ENCODE peak calls at places on chromosomes 16 and 17, in six cellular contexts. V, B, Q, K, T and U are unnamed samples.

GRCh38 chr17:67542219-67543114 is 165.4 kb downstream of the PITPNC1 start:
- DNase-seq in V (no peak), B (no peak), Q (no peak), K (no peak), T (no peak), U (no peak)

GRCh38 chr17:77286641-77287431 is 146.1 kb downstream of the SEC14L1 start:
- DNase-seq in V (no peak), B (no peak), Q (peak), K (peak), T (peak), U (peak)

GRCh38 chr17:17732892-17733670 is 51.8 kb downstream of the RAI1 start:
- DNase-seq in V (no peak), B (no peak), Q (peak), K (peak), T (peak), U (no peak)

GRCh38 chr17:71023631-71024030 is 854.3 kb downstream of the KCNJ2 start:
- DNase-seq in V (no peak), B (no peak), Q (no peak), K (peak), T (peak), U (no peak)

GRCh38 chr17:17667947-17668346 is 13.3 kb upstream of the RAI1 start:
- DNase-seq in V (no peak), B (no peak), Q (no peak), K (no peak), T (no peak), U (no peak)

GRCh38 chr16:14509675-14510132 is 120.4 kb downstream of the PARN start:
- DNase-seq in V (no peak), B (no peak), Q (no peak), K (peak), T (no peak), U (no peak)

GRCh38 chr16:3876160-3876559 is 4.4 kb downstream of the CREBBP start:
- DNase-seq in V (no peak), B (no peak), Q (no peak), K (no peak), T (no peak), U (no peak)

GRCh38 chr17:83057793-83058477 is 21.5 kb upstream of the METRNL start:
- DNase-seq in V (no peak), B (peak), Q (no peak), K (no peak), T (no peak), U (no peak)

GRCh38 chr16:58021661-58022551 is 3.6 kb upstream of the MMP15 start:
- DNase-seq in V (no peak), B (no peak), Q (peak), K (peak), T (peak), U (no peak)

GRCh38 chr17:3763777-3764170 is 37.2 kb downstream of the ITGAE start:
- DNase-seq in V (no peak), B (no peak), Q (no peak), K (no peak), T (no peak), U (no peak)

GRCh38 chr17:49488612-49489011 is 6.5 kb upstream of the NGFR start:
- DNase-seq in V (no peak), B (no peak), Q (no peak), K (no peak), T (no peak), U (no peak)

GRCh38 chr16:22945361-22945760 is 131.4 kb downstream of the HS3ST2 start:
- DNase-seq in V (no peak), B (no peak), Q (peak), K (peak), T (no peak), U (no peak)

GRCh38 chr16:26161461-26162180 is 469.9 kb downstream of the HS3ST4 start:
- DNase-seq in V (no peak), B (no peak), Q (no peak), K (no peak), T (no peak), U (no peak)

GRCh38 chr17:336110-337021 is 16.2 kb downstream of the RPH3AL start:
- DNase-seq in V (no peak), B (peak), Q (no peak), K (peak), T (no peak), U (peak)

GRCh38 chr17:21282231-21282630 is 2.3 kb upstream of the MAP2K3 start:
- DNase-seq in V (no peak), B (no peak), Q (peak), K (peak), T (peak), U (peak)

GRCh38 chr16:68264128-68265077 is at the start of gene SLC7A6:
- DNase-seq in V (peak), B (peak), Q (peak), K (peak), T (peak), U (no peak)

DNA sequence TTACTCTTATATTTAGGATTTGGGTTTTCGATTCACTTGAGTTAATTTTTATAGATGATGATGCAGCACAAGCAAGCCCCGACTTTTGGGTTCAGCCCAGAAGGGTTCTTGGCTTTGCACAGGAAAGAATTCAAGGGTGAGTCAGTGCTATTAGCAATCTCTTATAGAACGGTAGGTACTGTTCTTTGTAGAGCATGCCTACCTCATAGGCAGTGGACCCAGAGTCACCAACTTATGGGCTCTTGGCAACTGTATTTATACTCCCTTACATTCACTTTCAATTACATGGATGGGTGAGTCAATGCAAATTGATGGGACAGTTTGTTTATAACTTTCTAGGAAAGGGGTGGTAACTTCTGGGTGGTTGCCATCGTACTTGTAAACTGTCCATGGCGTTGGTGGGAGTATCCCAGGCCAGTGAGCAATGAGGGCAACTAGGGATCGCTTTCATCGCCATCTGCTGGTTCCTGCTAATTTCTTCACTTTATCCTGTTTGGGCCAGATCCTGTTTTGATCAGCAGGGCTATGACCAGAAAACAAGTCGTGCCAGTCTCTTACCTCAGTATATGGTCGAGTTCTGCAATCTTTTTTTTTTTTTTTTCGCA is 362.6 kb downstream of the CNTNAP4 start:
- DNase-seq in V (peak), B (no peak), Q (peak), K (peak), T (peak), U (no peak)
- TF ChIP-seq CTCF in V (peak), B (no peak), Q (peak), K (peak), T (peak), U (no peak)

GRCh38 chr17:64661731-64661980 is 451 bp downstream of the SMURF2 start:
- DNase-seq in V (no peak), B (peak), Q (no peak), K (no peak), T (no peak), U (no peak)

GRCh38 chr17:64658931-64659330 is 3.2 kb downstream of the SMURF2 start:
- DNase-seq in V (no peak), B (no peak), Q (peak), K (peak), T (peak), U (no peak)

GRCh38 chr17:64662774-64663367 is 764 bp upstream of the SMURF2 start:
- DNase-seq in V (peak), B (no peak), Q (no peak), K (no peak), T (no peak), U (no peak)

GRCh38 chr17:64657610-64658125 is 4.4 kb downstream of the SMURF2 start:
- DNase-seq in V (no peak), B (no peak), Q (no peak), K (no peak), T (no peak), U (no peak)

DNA sequence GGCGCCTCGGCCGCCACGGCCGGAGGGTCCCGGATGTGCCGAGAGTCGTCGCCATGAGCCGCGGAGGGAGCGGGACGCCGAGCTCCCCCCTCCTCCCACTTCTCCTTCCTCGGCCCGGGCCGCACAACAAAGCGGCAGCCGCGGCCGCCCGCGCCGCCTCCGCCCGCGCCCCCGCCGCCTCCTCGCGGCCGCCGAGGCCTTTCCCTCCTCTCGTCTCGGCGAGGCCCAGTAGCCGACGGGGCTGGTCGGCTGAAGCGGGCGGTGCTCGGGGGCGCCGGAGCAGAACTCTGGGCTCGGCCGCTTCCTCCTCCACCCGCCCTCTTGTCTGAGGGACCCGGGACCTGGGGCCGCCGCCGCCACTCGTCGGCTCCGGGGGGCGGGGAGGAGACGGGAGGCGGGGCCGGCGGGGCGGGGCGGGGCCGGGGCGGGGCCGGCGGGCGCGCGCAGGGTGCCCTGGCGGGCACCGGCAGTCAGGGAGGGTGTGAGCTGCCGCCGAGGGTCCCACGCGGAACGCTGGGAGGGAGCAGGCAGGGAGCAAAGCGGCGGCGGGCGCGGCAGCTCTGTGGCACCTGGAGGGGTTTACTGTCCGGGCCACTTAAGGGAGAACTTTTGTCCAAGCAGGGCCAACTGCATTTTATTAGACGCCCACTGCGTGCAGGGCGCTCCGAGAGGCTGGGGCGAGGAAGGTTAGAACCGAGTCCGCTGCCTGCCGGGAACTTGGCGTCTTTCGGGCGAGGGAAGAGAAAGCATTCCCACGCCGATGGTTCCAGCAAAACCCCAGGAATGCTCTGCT is at the start of gene SMURF2:
- DNase-seq in V (peak), B (peak), Q (peak), K (peak), T (peak), U (peak)
- TF ChIP-seq CTCF in V (no peak), B (no peak), Q (no peak), K (no peak), T (no peak), U (no peak)

GRCh38 chr16:2854700-2855309 is 3.2 kb downstream of the PRSS22 start:
- DNase-seq in V (peak), B (no peak), Q (no peak), K (no peak), T (no peak), U (no peak)
- TF ChIP-seq CTCF in V (peak), B (no peak), Q (peak), K (peak), T (peak), U (no peak)

DNA sequence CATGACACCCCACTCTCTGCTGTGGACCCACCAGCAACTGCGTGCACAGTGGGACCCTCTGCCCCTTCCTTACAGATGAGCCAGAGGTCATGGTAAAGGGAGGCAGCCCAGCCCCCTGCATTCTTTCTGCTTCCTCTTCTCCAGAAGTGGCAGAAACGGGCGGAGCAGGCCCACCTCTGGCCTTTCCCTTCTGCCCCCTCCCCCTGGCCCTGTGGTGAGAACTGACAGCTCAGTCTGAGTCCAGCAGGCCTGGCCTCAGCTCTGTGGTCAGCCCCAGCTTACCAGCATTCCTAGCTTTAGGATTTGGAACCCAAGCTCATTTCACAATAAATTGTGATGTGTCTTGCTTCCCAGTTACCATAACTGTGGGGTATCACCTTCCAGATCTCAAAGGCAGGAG is 4.8 kb upstream of the ANKRD11 start:
- DNase-seq in V (no peak), B (no peak), Q (no peak), K (peak), T (peak), U (no peak)
- TF ChIP-seq CTCF in V (no peak), B (no peak), Q (no peak), K (no peak), T (no peak), U (no peak)

GRCh38 chr16:89071686-89072182 is 21.9 kb upstream of the ACSF3 start:
- DNase-seq in V (no peak), B (no peak), Q (no peak), K (no peak), T (no peak), U (no peak)
- TF ChIP-seq CTCF in V (no peak), B (no peak), Q (no peak), K (no peak), T (no peak), U (no peak)

GRCh38 chr16:30430428-30430970 is 669 bp upstream of the DCTPP1 start:
- DNase-seq in V (no peak), B (no peak), Q (no peak), K (no peak), T (no peak), U (no peak)
- TF ChIP-seq CTCF in V (peak), B (no peak), Q (no peak), K (no peak), T (no peak), U (peak)

DNA sequence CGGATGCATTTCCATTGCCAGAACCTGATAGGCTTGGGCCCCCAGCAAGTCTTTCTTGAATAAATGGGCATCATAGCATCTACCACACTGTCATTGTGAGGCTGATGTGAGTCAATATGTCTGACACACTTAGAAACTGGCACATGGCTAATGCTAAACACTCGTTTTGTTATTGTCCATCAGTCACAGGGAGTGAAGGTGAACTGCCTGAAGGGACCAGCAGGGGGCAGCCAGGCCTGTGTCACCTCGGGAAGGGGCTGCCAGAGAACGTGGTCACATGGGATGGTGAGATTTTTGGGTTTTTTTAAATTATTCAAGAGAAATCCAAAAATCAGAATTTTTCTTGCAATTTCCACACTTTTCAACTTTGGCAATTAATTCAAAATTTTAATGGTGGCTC is 831 bp upstream of the RCVRN start:
- DNase-seq in V (peak), B (no peak), Q (no peak), K (peak), T (no peak), U (no peak)
- TF ChIP-seq CTCF in V (peak), B (peak), Q (no peak), K (peak), T (peak), U (no peak)

GRCh38 chr16:56332464-56333079 is 92.8 kb downstream of the AMFR start:
- DNase-seq in V (no peak), B (peak), Q (peak), K (peak), T (peak), U (no peak)
- TF ChIP-seq CTCF in V (no peak), B (no peak), Q (peak), K (peak), T (peak), U (no peak)